ENCODE peak calls at places on chromosomes 1 and 21, in ten cellular contexts. D is transverse colon, J is ovary, G is stomach, M is suprapubic skin, A is tibial nerve, Z is K562, N is sigmoid colon, L is A549, R is SK-N-SH. B is an unnamed sample.

GRCh38 chr1:109963864-109964263 is 20.7 kb upstream of the AHCYL1 start:
- DNase-seq in D (no peak), J (no peak), G (no peak), M (no peak), A (no peak), Z (no peak), N (no peak), L (no peak), R (no peak), B (no peak)

GRCh38 chr1:156692958-156693857 is 12.2 kb downstream of the CRABP2 start:
- DNase-seq in D (peak), J (no peak), G (peak), M (no peak), A (no peak), Z (peak), N (no peak), L (no peak), R (no peak), B (no peak)

GRCh38 chr1:59107516-59107915 is 189.4 kb upstream of the FGGY start:
- DNase-seq in D (no peak), J (no peak), G (peak), M (peak), A (peak), Z (no peak), N (peak), L (no peak), R (no peak), B (peak)

GRCh38 chr1:178168535-178168934 is 74.6 kb downstream of the RASAL2 start:
- DNase-seq in D (no peak), J (no peak), G (no peak), M (no peak), A (no peak), Z (no peak), N (no peak), L (no peak), R (no peak), B (no peak)

GRCh38 chr1:174875306-174875705 is 124.4 kb upstream of the CACYBP start:
- DNase-seq in D (peak), J (no peak), G (peak), M (no peak), A (no peak), Z (no peak), N (no peak), L (no peak), R (no peak), B (no peak)

GRCh38 chr1:114756009-114756892 is 1.5 kb downstream of the CSDE1 start:
- DNase-seq in D (no peak), J (no peak), G (no peak), M (no peak), A (no peak), Z (no peak), N (no peak), L (no peak), R (no peak), B (no peak)

GRCh38 chr1:14143777-14144176 is 443.8 kb downstream of the PRDM2 start:
- DNase-seq in D (no peak), J (no peak), G (no peak), M (no peak), A (no peak), Z (no peak), N (no peak), L (no peak), R (no peak), B (no peak)

GRCh38 chr1:234398849-234399381 is 25.7 kb downstream of the COA6 start:
- DNase-seq in D (no peak), J (no peak), G (no peak), M (no peak), A (no peak), Z (no peak), N (no peak), L (no peak), R (no peak), B (peak)

GRCh38 chr1:29641921-29642320 is 405.6 kb downstream of the PTPRU start:
- DNase-seq in D (no peak), J (no peak), G (no peak), M (no peak), A (no peak), Z (no peak), N (no peak), L (no peak), R (no peak), B (no peak)

GRCh38 chr1:51664412-51665240 is 47.7 kb downstream of the OSBPL9 start:
- DNase-seq in D (no peak), J (no peak), G (no peak), M (no peak), A (no peak), Z (no peak), N (no peak), L (no peak), R (no peak), B (no peak)

GRCh38 chr1:183234660-183235476 is 48.8 kb downstream of the LAMC2 start:
- DNase-seq in D (peak), J (peak), G (peak), M (peak), A (peak), Z (peak), N (peak), L (peak), R (peak), B (peak)

GRCh38 chr1:159282118-159282517 is 20.0 kb upstream of the FCER1A start:
- DNase-seq in D (no peak), J (no peak), G (no peak), M (no peak), A (no peak), Z (no peak), N (no peak), L (peak), R (no peak), B (no peak)

GRCh38 chr1:119003413-119004128 is 15.4 kb upstream of the TBX15 start:
- DNase-seq in D (no peak), J (no peak), G (no peak), M (no peak), A (no peak), Z (no peak), N (no peak), L (no peak), R (no peak), B (no peak)

GRCh38 chr1:46656643-46657042 is 11.5 kb downstream of the ATPAF1 start:
- DNase-seq in D (no peak), J (no peak), G (no peak), M (no peak), A (no peak), Z (no peak), N (no peak), L (no peak), R (no peak), B (no peak)

GRCh38 chr1:248239478-248239877 is 8.3 kb downstream of the OR2M4 start:
- DNase-seq in D (no peak), J (no peak), G (no peak), M (no peak), A (no peak), Z (no peak), N (no peak), L (no peak), R (no peak), B (no peak)

GRCh38 chr1:93453911-93454310 is 6.0 kb downstream of the FNBP1L start:
- DNase-seq in D (no peak), J (no peak), G (no peak), M (no peak), A (no peak), Z (no peak), N (no peak), L (no peak), R (no peak), B (no peak)

GRCh38 chr1:61618755-61619154 is 106.2 kb downstream of the TM2D1 start:
- DNase-seq in D (no peak), J (no peak), G (no peak), M (no peak), A (no peak), Z (no peak), N (no peak), L (no peak), R (no peak), B (peak)

GRCh38 chr21:17270234-17270633 is 242.6 kb upstream of the CXADR start:
- DNase-seq in D (no peak), J (peak), G (no peak), M (no peak), A (peak), Z (no peak), N (peak), L (peak), R (peak), B (no peak)

GRCh38 chr1:109814993-109815786 is 51.5 kb upstream of the EPS8L3 start:
- DNase-seq in D (no peak), J (no peak), G (no peak), M (no peak), A (no peak), Z (no peak), N (no peak), L (no peak), R (no peak), B (no peak)

GRCh38 chr1:173195596-173196088 is 11.5 kb downstream of the TNFSF4 start:
- DNase-seq in D (no peak), J (no peak), G (no peak), M (no peak), A (no peak), Z (no peak), N (no peak), L (no peak), R (no peak), B (no peak)

GRCh38 chr1:48552420-48552819 is 80.4 kb upstream of the SPATA6 start:
- DNase-seq in D (no peak), J (no peak), G (no peak), M (no peak), A (no peak), Z (no peak), N (no peak), L (peak), R (no peak), B (no peak)

GRCh38 chr1:10189659-10190058 is 20.7 kb upstream of the KIF1B start:
- DNase-seq in D (peak), J (no peak), G (no peak), M (no peak), A (no peak), Z (no peak), N (no peak), L (no peak), R (no peak), B (no peak)

GRCh38 chr1:165129568-165130164 is 226.8 kb downstream of the LMX1A start:
- DNase-seq in D (peak), J (no peak), G (peak), M (no peak), A (peak), Z (peak), N (no peak), L (peak), R (peak), B (peak)

GRCh38 chr1:41235893-41236292 is 6.2 kb downstream of the SCMH1 start:
- DNase-seq in D (no peak), J (no peak), G (no peak), M (no peak), A (no peak), Z (no peak), N (no peak), L (no peak), R (no peak), B (no peak)

GRCh38 chr1:5522605-5523145 is 469.6 kb downstream of the NPHP4 start:
- DNase-seq in D (no peak), J (no peak), G (no peak), M (no peak), A (no peak), Z (no peak), N (no peak), L (no peak), R (peak), B (peak)

GRCh38 chr21:44480200-44481065 is 25.1 kb downstream of the LRRC3 start:
- DNase-seq in D (no peak), J (no peak), G (no peak), M (no peak), A (no peak), Z (no peak), N (no peak), L (no peak), R (no peak), B (no peak)

GRCh38 chr1:83819436-83819835 is 179.5 kb downstream of the TTLL7 start:
- DNase-seq in D (no peak), J (no peak), G (no peak), M (no peak), A (no peak), Z (no peak), N (no peak), L (no peak), R (no peak), B (no peak)

GRCh38 chr1:205598841-205599666 is 32.8 kb downstream of the ELK4 start:
- DNase-seq in D (peak), J (peak), G (peak), M (no peak), A (no peak), Z (no peak), N (peak), L (no peak), R (no peak), B (peak)
- TF ChIP-seq EP300 in D (no peak), J (no peak), G (no peak), M (no peak), A (no peak), Z (no peak), N (no peak), L (no peak), R (no peak), B (no peak)

GRCh38 chr1:223700388-223700918 is 11.9 kb upstream of the CAPN2 start:
- DNase-seq in D (no peak), J (no peak), G (no peak), M (no peak), A (no peak), Z (no peak), N (no peak), L (peak), R (no peak), B (no peak)
- TF ChIP-seq EP300 in D (no peak), J (no peak), G (no peak), M (no peak), A (no peak), Z (no peak), N (no peak), L (no peak), R (no peak), B (no peak)

GRCh38 chr21:27833298-27833697 is 866.4 kb upstream of the ADAMTS5 start:
- DNase-seq in D (no peak), J (no peak), G (no peak), M (no peak), A (no peak), Z (no peak), N (no peak), L (no peak), R (no peak), B (no peak)

GRCh38 chr21:27827972-27828371 is 861.1 kb upstream of the ADAMTS5 start:
- DNase-seq in D (no peak), J (no peak), G (no peak), M (no peak), A (no peak), Z (no peak), N (no peak), L (no peak), R (no peak), B (no peak)

GRCh38 chr21:27837933-27838332 is 871.0 kb upstream of the ADAMTS5 start:
- DNase-seq in D (no peak), J (no peak), G (no peak), M (no peak), A (peak), Z (no peak), N (no peak), L (no peak), R (no peak), B (no peak)

GRCh38 chr21:27831177-27831576 is 864.3 kb upstream of the ADAMTS5 start:
- DNase-seq in D (no peak), J (no peak), G (no peak), M (no peak), A (no peak), Z (no peak), N (no peak), L (no peak), R (no peak), B (no peak)

GRCh38 chr21:27831821-27832569 is 865.1 kb upstream of the ADAMTS5 start:
- DNase-seq in D (no peak), J (no peak), G (no peak), M (no peak), A (no peak), Z (no peak), N (no peak), L (no peak), R (no peak), B (no peak)
- TF ChIP-seq EP300 in D (no peak), J (no peak), G (no peak), M (no peak), A (no peak), Z (no peak), N (no peak), L (no peak), R (no peak), B (no peak)

GRCh38 chr21:32137266-32137665 is 141.6 kb downstream of the MIS18A start:
- DNase-seq in D (no peak), J (no peak), G (no peak), M (no peak), A (no peak), Z (no peak), N (no peak), L (no peak), R (no peak), B (no peak)

GRCh38 chr21:32136546-32136945 is 142.3 kb downstream of the MIS18A start:
- DNase-seq in D (no peak), J (no peak), G (no peak), M (no peak), A (no peak), Z (no peak), N (no peak), L (no peak), R (no peak), B (peak)

GRCh38 chr21:32132911-32133310 is 145.9 kb downstream of the MIS18A start:
- DNase-seq in D (no peak), J (no peak), G (no peak), M (no peak), A (no peak), Z (no peak), N (no peak), L (no peak), R (no peak), B (peak)

GRCh38 chr21:32134441-32135159 is 144.2 kb downstream of the MIS18A start:
- DNase-seq in D (no peak), J (no peak), G (no peak), M (no peak), A (no peak), Z (no peak), N (no peak), L (no peak), R (no peak), B (peak)

GRCh38 chr21:32135401-32136363 is 143.2 kb downstream of the MIS18A start:
- DNase-seq in D (no peak), J (no peak), G (no peak), M (no peak), A (no peak), Z (no peak), N (no peak), L (no peak), R (peak), B (peak)
- TF ChIP-seq EP300 in D (no peak), J (no peak), G (no peak), M (no peak), A (peak), Z (no peak), N (no peak), L (no peak), R (no peak), B (no peak)